ENCODE peak calls at places on chromosome 10, in five cellular contexts. D, L, I, K and T are unnamed samples.

GRCh38 chr10:75497997-75498797 is 66.8 kb downstream of the LRMDA start:
- DNase-seq in I (no peak), D (no peak), K (no peak), L (no peak), T (no peak)

GRCh38 chr10:8056891-8057331 is 2.4 kb downstream of the GATA3 start:
- DNase-seq in I (no peak), K (no peak), D (no peak), L (no peak), T (no peak)

GRCh38 chr10:68208424-68209042 is 23.4 kb downstream of the ATOH7 start:
- DNase-seq in D (no peak), K (no peak), L (no peak), I (no peak), T (no peak)

GRCh38 chr10:43491855-43492254 is 54.9 kb downstream of the ZNF487 start:
- DNase-seq in I (no peak), D (no peak), K (no peak), L (no peak), T (no peak)

GRCh38 chr10:110305767-110306451 is 1.2 kb upstream of the SMNDC1 start:
- DNase-seq in I (no peak), L (no peak), D (peak; percentile 71), K (no peak), T (peak; percentile 49)

GRCh38 chr10:5525581-5526271 is 965 bp downstream of the CALML3 start:
- DNase-seq in K (peak; percentile 63), D (no peak), I (peak; percentile 7), L (no peak), T (no peak)

GRCh38 chr10:84613336-84614021 is 285.1 kb downstream of the CCSER2 start:
- DNase-seq in K (no peak), L (no peak), D (no peak), I (no peak), T (no peak)

GRCh38 chr10:89785095-89785494 is 83.7 kb downstream of the KIF20B start:
- DNase-seq in L (no peak), D (no peak), K (no peak), I (no peak), T (no peak)

GRCh38 chr10:60238408-60239100 is 151.1 kb downstream of the ANK3 start:
- DNase-seq in I (peak; percentile 23), D (no peak), K (no peak), L (no peak), T (no peak)

GRCh38 chr10:92404592-92404991 is 113.6 kb downstream of the MARCHF5 start:
- DNase-seq in I (no peak), D (no peak), K (no peak), L (no peak), T (no peak)

GRCh38 chr10:71210031-71210871 is 2.1 kb upstream of the UNC5B start:
- DNase-seq in K (peak; percentile 66), L (no peak), I (no peak), D (no peak), T (no peak)